ENCODE peak calls at places on chromosomes 6 and 20, in six cellular contexts. One of them, this sample, is unnamed.

GRCh38 chr20:50186151-50186885 is 4.3 kb upstream of the CEBPB start:
- DNase-seq in HepG2: peak
- DNase-seq in CD8-positive, alpha-beta memory T cell: peak
- DNase-seq in Right ventricle myocardium inferior: peak
- DNase-seq in tibial artery: peak
- DNase-seq in caudate nucleus: peak
- DNase-seq in this sample: peak

GRCh38 chr6:163777379-163777686 is 362.8 kb downstream of the QKI start:
- DNase-seq in HepG2: no peak
- DNase-seq in CD8-positive, alpha-beta memory T cell: no peak
- DNase-seq in Right ventricle myocardium inferior: no peak
- DNase-seq in tibial artery: no peak
- DNase-seq in caudate nucleus: no peak
- DNase-seq in this sample: no peak

GRCh38 chr6:2523061-2523460 is 227.7 kb downstream of the MYLK4 start:
- DNase-seq in HepG2: no peak
- DNase-seq in CD8-positive, alpha-beta memory T cell: no peak
- DNase-seq in Right ventricle myocardium inferior: no peak
- DNase-seq in tibial artery: no peak
- DNase-seq in caudate nucleus: no peak
- DNase-seq in this sample: no peak

GRCh38 chr20:61926253-61926613 is 139.4 kb downstream of the TAF4 start:
- DNase-seq in HepG2: no peak
- DNase-seq in CD8-positive, alpha-beta memory T cell: no peak
- DNase-seq in Right ventricle myocardium inferior: peak
- DNase-seq in tibial artery: no peak
- DNase-seq in caudate nucleus: no peak
- DNase-seq in this sample: no peak

GRCh38 chr6:43938178-43939101 is 168.4 kb downstream of the VEGFA start:
- DNase-seq in HepG2: no peak
- DNase-seq in CD8-positive, alpha-beta memory T cell: no peak
- DNase-seq in Right ventricle myocardium inferior: no peak
- DNase-seq in tibial artery: no peak
- DNase-seq in caudate nucleus: no peak
- DNase-seq in this sample: no peak

GRCh38 chr20:32457476-32457986 is 99.4 kb downstream of the ASXL1 start:
- DNase-seq in HepG2: no peak
- DNase-seq in CD8-positive, alpha-beta memory T cell: no peak
- DNase-seq in Right ventricle myocardium inferior: no peak
- DNase-seq in tibial artery: no peak
- DNase-seq in caudate nucleus: peak
- DNase-seq in this sample: peak

GRCh38 chr6:148530394-148530923 is 187.8 kb downstream of the SASH1 start:
- DNase-seq in HepG2: no peak
- DNase-seq in CD8-positive, alpha-beta memory T cell: no peak
- DNase-seq in Right ventricle myocardium inferior: no peak
- DNase-seq in tibial artery: no peak
- DNase-seq in caudate nucleus: no peak
- DNase-seq in this sample: no peak

GRCh38 chr6:170096191-170096802 is 194.6 kb downstream of the DLL1 start:
- DNase-seq in HepG2: no peak
- DNase-seq in CD8-positive, alpha-beta memory T cell: no peak
- DNase-seq in Right ventricle myocardium inferior: peak
- DNase-seq in tibial artery: peak
- DNase-seq in caudate nucleus: no peak
- DNase-seq in this sample: peak

GRCh38 chr6:115891111-115891669 is 169.5 kb downstream of the FRK start:
- DNase-seq in HepG2: no peak
- DNase-seq in CD8-positive, alpha-beta memory T cell: no peak
- DNase-seq in Right ventricle myocardium inferior: no peak
- DNase-seq in tibial artery: no peak
- DNase-seq in caudate nucleus: no peak
- DNase-seq in this sample: no peak

GRCh38 chr20:62735331-62735821 is 26.7 kb downstream of the NTSR1 start:
- DNase-seq in HepG2: no peak
- DNase-seq in CD8-positive, alpha-beta memory T cell: no peak
- DNase-seq in Right ventricle myocardium inferior: peak
- DNase-seq in tibial artery: no peak
- DNase-seq in caudate nucleus: peak
- DNase-seq in this sample: no peak

GRCh38 chr6:123997223-123997622 is 193.6 kb downstream of the NKAIN2 start:
- DNase-seq in HepG2: no peak
- DNase-seq in CD8-positive, alpha-beta memory T cell: no peak
- DNase-seq in Right ventricle myocardium inferior: no peak
- DNase-seq in tibial artery: no peak
- DNase-seq in caudate nucleus: no peak
- DNase-seq in this sample: no peak

GRCh38 chr20:17651761-17652388 is 30.2 kb downstream of the RRBP1 start:
- DNase-seq in HepG2: no peak
- DNase-seq in CD8-positive, alpha-beta memory T cell: no peak
- DNase-seq in Right ventricle myocardium inferior: peak
- DNase-seq in tibial artery: peak
- DNase-seq in caudate nucleus: no peak
- DNase-seq in this sample: no peak

GRCh38 chr20:944148-944547 is 28.0 kb upstream of the ANGPT4 start:
- DNase-seq in HepG2: no peak
- DNase-seq in CD8-positive, alpha-beta memory T cell: no peak
- DNase-seq in Right ventricle myocardium inferior: no peak
- DNase-seq in tibial artery: no peak
- DNase-seq in caudate nucleus: no peak
- DNase-seq in this sample: no peak

GRCh38 chr6:158204616-158205015 is 36.5 kb downstream of the GTF2H5 start:
- DNase-seq in HepG2: no peak
- DNase-seq in CD8-positive, alpha-beta memory T cell: no peak
- DNase-seq in Right ventricle myocardium inferior: no peak
- DNase-seq in tibial artery: no peak
- DNase-seq in caudate nucleus: no peak
- DNase-seq in this sample: no peak

GRCh38 chr6:143967861-143968498 is 40.1 kb downstream of the PLAGL1 start:
- DNase-seq in HepG2: no peak
- DNase-seq in CD8-positive, alpha-beta memory T cell: no peak
- DNase-seq in Right ventricle myocardium inferior: no peak
- DNase-seq in tibial artery: no peak
- DNase-seq in caudate nucleus: no peak
- DNase-seq in this sample: no peak

GRCh38 chr6:44820366-44821158 is 433.1 kb downstream of the CDC5L start:
- DNase-seq in HepG2: no peak
- DNase-seq in CD8-positive, alpha-beta memory T cell: no peak
- DNase-seq in Right ventricle myocardium inferior: no peak
- DNase-seq in tibial artery: no peak
- DNase-seq in caudate nucleus: no peak
- DNase-seq in this sample: no peak

GRCh38 chr6:141248056-141248799 is 884.5 kb upstream of the GJE1 start:
- DNase-seq in HepG2: no peak
- DNase-seq in CD8-positive, alpha-beta memory T cell: no peak
- DNase-seq in Right ventricle myocardium inferior: no peak
- DNase-seq in tibial artery: no peak
- DNase-seq in caudate nucleus: no peak
- DNase-seq in this sample: no peak

GRCh38 chr20:9999660-10000059 is 35.1 kb upstream of the ANKEF1 start:
- DNase-seq in HepG2: no peak
- DNase-seq in CD8-positive, alpha-beta memory T cell: no peak
- DNase-seq in Right ventricle myocardium inferior: no peak
- DNase-seq in tibial artery: peak
- DNase-seq in caudate nucleus: no peak
- DNase-seq in this sample: no peak

GRCh38 chr6:40450483-40450882 is 136.7 kb downstream of the LRFN2 start:
- DNase-seq in HepG2: no peak
- DNase-seq in CD8-positive, alpha-beta memory T cell: no peak
- DNase-seq in Right ventricle myocardium inferior: no peak
- DNase-seq in tibial artery: no peak
- DNase-seq in caudate nucleus: no peak
- DNase-seq in this sample: no peak